ENCODE peak calls at places on chromosome 2, in six cellular contexts. C, M, T, L, K and P are unnamed samples.

GRCh38 chr2:149329470-149330126 is 789 bp upstream of the LYPD6 start:
- DNase-seq in C (peak), T (peak), L (peak), K (peak), M (peak), P (peak)

GRCh38 chr2:45452866-45453265 is 158.2 kb downstream of the SRBD1 start:
- DNase-seq in T (no peak), M (no peak), K (no peak), L (peak), C (no peak), P (no peak)

GRCh38 chr2:109222422-109222821 is 93.4 kb downstream of the SH3RF3 start:
- DNase-seq in T (no peak), M (no peak), L (no peak), C (no peak), K (no peak), P (no peak)

GRCh38 chr2:237886702-237887481 is 27.5 kb downstream of the RAMP1 start:
- DNase-seq in K (no peak), C (peak), T (no peak), M (no peak), L (peak), P (peak)

GRCh38 chr2:234364718-234365117 is 132.2 kb downstream of the ARL4C start:
- DNase-seq in T (peak), L (no peak), K (no peak), C (peak), M (no peak), P (no peak)

GRCh38 chr2:8403871-8404270 is 278.0 kb upstream of the ID2 start:
- DNase-seq in C (no peak), K (no peak), T (no peak), M (no peak), L (peak), P (no peak)

GRCh38 chr2:235268535-235268934 is 225.3 kb upstream of the AGAP1 start:
- DNase-seq in M (no peak), T (no peak), C (peak), K (peak), L (no peak), P (no peak)

GRCh38 chr2:26683583-26683982 is 8.9 kb upstream of the KCNK3 start:
- DNase-seq in K (no peak), C (no peak), T (no peak), L (no peak), M (no peak), P (no peak)

GRCh38 chr2:239274391-239275001 is 126.3 kb downstream of the HDAC4 start:
- DNase-seq in M (no peak), K (no peak), C (peak), T (peak), L (no peak), P (no peak)

GRCh38 chr2:219748673-219749570 is 121.5 kb downstream of the SLC4A3 start:
- DNase-seq in M (no peak), K (no peak), C (peak), T (peak), L (no peak), P (no peak)

GRCh38 chr2:19575618-19576017 is 217.2 kb upstream of the OSR1 start:
- DNase-seq in T (no peak), L (no peak), C (no peak), M (no peak), K (no peak), P (no peak)

GRCh38 chr2:11080253-11081115 is 74.8 kb upstream of the SLC66A3 start:
- DNase-seq in C (peak), M (no peak), T (peak), K (no peak), L (peak), P (peak)

GRCh38 chr2:218815244-218815637 is 16.4 kb downstream of the PRKAG3 start:
- DNase-seq in C (no peak), K (no peak), M (no peak), T (no peak), L (no peak), P (peak)

GRCh38 chr2:130378206-130378897 is 22.5 kb downstream of the PTPN18 start:
- DNase-seq in M (no peak), T (no peak), L (no peak), C (no peak), K (no peak), P (no peak)

GRCh38 chr2:119553687-119554344 is 9.6 kb downstream of the CFAP221 start:
- DNase-seq in C (peak), M (no peak), K (no peak), L (no peak), T (no peak), P (peak)

GRCh38 chr2:183248866-183249567 is 124.8 kb downstream of the NUP35 start:
- DNase-seq in K (no peak), L (no peak), C (peak), T (peak), M (peak), P (no peak)

GRCh38 chr2:130351495-130352125 is 4.2 kb upstream of the PTPN18 start:
- DNase-seq in T (no peak), M (no peak), L (no peak), K (no peak), C (peak), P (peak)

GRCh38 chr2:126657146-126657635 is 1.2 kb downstream of the GYPC start:
- DNase-seq in M (no peak), K (peak), L (peak), T (peak), C (no peak), P (no peak)

GRCh38 chr2:200028998-200029397 is 73.6 kb downstream of the MAIP1 start:
- DNase-seq in T (no peak), L (no peak), C (no peak), M (no peak), K (no peak), P (no peak)

GRCh38 chr2:193156480-193156879 is 961.7 kb upstream of the TMEFF2 start:
- DNase-seq in M (no peak), C (no peak), L (no peak), T (no peak), K (no peak), P (no peak)

GRCh38 chr2:9001229-9001628 is 2.3 kb downstream of the MBOAT2 start:
- DNase-seq in L (no peak), C (no peak), K (no peak), T (no peak), M (no peak), P (no peak)

GRCh38 chr2:230981704-230982103 is 14.2 kb upstream of the SPATA3 start:
- DNase-seq in C (no peak), T (no peak), M (no peak), L (no peak), K (no peak), P (no peak)

GRCh38 chr2:73983322-73984202 is 1.1 kb upstream of the TET3 start:
- DNase-seq in L (peak), T (peak), C (peak), K (peak), M (no peak), P (no peak)

GRCh38 chr2:237122214-237122666 is 36.6 kb downstream of the COPS8 start:
- DNase-seq in K (no peak), T (peak), C (peak), M (peak), L (peak), P (no peak)

GRCh38 chr2:30436859-30437435 is 10.1 kb upstream of the LCLAT1 start:
- DNase-seq in K (no peak), M (no peak), L (no peak), C (no peak), T (no peak), P (no peak)

GRCh38 chr2:10865841-10866240 is 45.9 kb upstream of the KCNF1 start:
- DNase-seq in T (no peak), C (no peak), M (no peak), L (no peak), K (no peak), P (no peak)

GRCh38 chr2:99641999-99642398 is 152.2 kb upstream of the REV1 start:
- DNase-seq in K (no peak), T (no peak), M (no peak), C (no peak), L (no peak), P (no peak)

GRCh38 chr2:71559080-71559827 is 105.9 kb downstream of the DYSF start:
- DNase-seq in K (no peak), C (no peak), T (no peak), L (no peak), M (no peak), P (no peak)

GRCh38 chr2:213101109-213101508 is 50.3 kb downstream of the IKZF2 start:
- DNase-seq in C (no peak), L (no peak), M (no peak), T (no peak), K (no peak), P (no peak)

GRCh38 chr2:203740741-203741363 is 34.4 kb downstream of the CD28 start:
- DNase-seq in L (no peak), K (no peak), T (no peak), C (no peak), M (no peak), P (no peak)